ENCODE peak calls at places on chromosome 21, in eight cellular contexts. D is fibroblast of lung, T is ovary, A is MM.1S, K is BJ, W is left ventricle myocardium inferior, I is GM06990, V is fibroblast of mammary gland. Q is an unnamed sample.

GRCh38 chr21:41939391-41939790 is 14.4 kb downstream of the C2CD2 start:
- DNase-seq in K (no peak), D (no peak), I (no peak), W (no peak), A (no peak), T (no peak), V (no peak), Q (no peak)

GRCh38 chr21:43893536-43894205 is 28.6 kb downstream of the AGPAT3 start:
- DNase-seq in K (no peak), W (no peak), A (no peak), I (no peak), T (no peak), D (peak; percentile 27), V (peak; percentile 59), Q (peak; percentile 31)

GRCh38 chr21:29340228-29340627 is 41.5 kb downstream of the BACH1 start:
- DNase-seq in T (no peak), I (no peak), A (no peak), W (no peak), D (no peak), K (no peak), V (peak; percentile 37), Q (no peak)

GRCh38 chr21:45277101-45278045 is 10.3 kb downstream of the POFUT2 start:
- DNase-seq in D (no peak), T (peak; percentile 26), K (no peak), I (no peak), A (no peak), V (no peak), W (no peak), Q (no peak)

GRCh38 chr21:31781737-31782136 is 49.8 kb upstream of the SCAF4 start:
- DNase-seq in W (peak; percentile 33), T (peak; percentile 27), I (no peak), V (peak; percentile 83), D (peak; percentile 30), K (no peak), A (no peak), Q (peak; percentile 41)

GRCh38 chr21:46413365-46413696 is 45.4 kb upstream of the DIP2A start:
- DNase-seq in I (no peak), A (no peak), D (no peak), W (no peak), K (no peak), T (no peak), V (no peak), Q (peak; percentile 78)

GRCh38 chr21:43204638-43205037 is 35.8 kb downstream of the CRYAA start:
- DNase-seq in I (no peak), K (no peak), D (no peak), A (no peak), W (no peak), V (no peak), T (no peak), Q (no peak)

GRCh38 chr21:14095021-14095420 is 115.7 kb downstream of the LIPI start:
- DNase-seq in T (no peak), I (no peak), W (no peak), K (no peak), V (no peak), A (no peak), D (no peak), Q (no peak)

GRCh38 chr21:39867198-39867650 is at the start of gene PCP4:
- DNase-seq in A (peak; percentile 97), T (peak; percentile 28), W (no peak), I (no peak), D (peak; percentile 20), K (no peak), V (peak; percentile 20), Q (peak; percentile 60)

GRCh38 chr21:21373969-21374368 is 375.8 kb downstream of the NCAM2 start:
- DNase-seq in I (no peak), A (no peak), W (no peak), V (peak; percentile 10), D (no peak), K (no peak), T (no peak), Q (no peak)

GRCh38 chr21:41482980-41483379 is 25.0 kb downstream of the TMPRSS2 start:
- DNase-seq in K (no peak), T (no peak), I (no peak), W (no peak), A (no peak), D (no peak), V (no peak), Q (no peak)

GRCh38 chr21:35525443-35525842 is 476.3 kb upstream of the RUNX1 start:
- DNase-seq in V (peak; percentile 68), T (no peak), I (no peak), K (no peak), A (no peak), W (no peak), D (no peak), Q (peak; percentile 13)

GRCh38 chr21:21230672-21231071 is 232.5 kb downstream of the NCAM2 start:
- DNase-seq in V (peak; percentile 19), D (peak; percentile 25), A (peak; percentile 38), W (no peak), K (no peak), I (no peak), T (no peak), Q (peak; percentile 1)

GRCh38 chr21:27425574-27425973 is 458.7 kb upstream of the ADAMTS5 start:
- DNase-seq in V (peak; percentile 76), T (no peak), W (no peak), D (peak; percentile 55), K (no peak), A (no peak), I (no peak), Q (no peak)

GRCh38 chr21:43313221-43313938 is 113.6 kb downstream of the SIK1 start:
- DNase-seq in T (no peak), V (no peak), K (no peak), A (no peak), W (no peak), I (no peak), D (no peak), Q (no peak)

GRCh38 chr21:42865361-42866160 is 13.8 kb downstream of the WDR4 start:
- DNase-seq in W (peak; percentile 53), D (no peak), T (peak; percentile 56), V (no peak), I (no peak), A (no peak), K (no peak), Q (no peak)

GRCh38 chr21:42411891-42412635 is 8.4 kb downstream of the UBASH3A start:
- DNase-seq in K (no peak), D (peak; percentile 33), V (no peak), W (no peak), I (no peak), A (no peak), T (no peak), Q (peak; percentile 44)

GRCh38 chr21:46171996-46172862 is 12.0 kb downstream of the SPATC1L start:
- DNase-seq in K (no peak), V (no peak), T (peak; percentile 14), D (no peak), W (no peak), A (no peak), I (peak; percentile 38), Q (no peak)

DNA sequence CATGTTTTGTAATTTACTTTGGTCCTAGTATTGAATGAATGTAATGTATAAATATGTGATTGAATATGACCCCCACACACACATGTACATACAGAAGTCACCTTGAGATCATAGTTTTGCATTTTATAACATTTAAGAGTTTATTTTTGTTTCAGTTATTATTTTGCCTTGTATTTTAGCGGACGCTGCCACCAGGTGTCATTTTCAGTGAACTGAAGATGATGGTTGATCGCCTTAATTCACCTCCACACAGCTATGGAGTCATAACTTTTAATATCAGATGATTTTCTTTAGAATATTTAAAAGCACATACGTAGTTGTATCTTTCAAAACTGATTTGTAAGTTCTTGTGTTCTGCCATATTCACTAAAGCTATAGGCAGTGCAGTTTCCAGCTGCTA is 130.4 kb downstream of the DYRK1A start:
- DNase-seq in W (no peak), A (no peak), I (no peak), T (no peak), V (peak; percentile 25), K (no peak), D (no peak), Q (peak; percentile 23)
- TF ChIP-seq CTCF in W (peak; percentile 44), A (peak; percentile 43), I (peak; percentile 9), T (no peak), V (peak; percentile 7), K (peak; percentile 29), D (no peak), Q (peak; percentile 19)

GRCh38 chr21:38839683-38840286 is 34.1 kb downstream of the ETS2 start:
- DNase-seq in I (no peak), V (peak; percentile 97), W (no peak), A (no peak), T (no peak), K (peak; percentile 68), D (peak; percentile 94), Q (peak; percentile 90)
- H3K4me3 ChIP-seq in I (no peak overlapping the region), V (no peak overlapping the region), W (no peak overlapping the region), A (no peak overlapping the region), T (no peak overlapping the region), K (no peak overlapping the region), D (no peak overlapping the region), Q (no peak overlapping the region)

DNA sequence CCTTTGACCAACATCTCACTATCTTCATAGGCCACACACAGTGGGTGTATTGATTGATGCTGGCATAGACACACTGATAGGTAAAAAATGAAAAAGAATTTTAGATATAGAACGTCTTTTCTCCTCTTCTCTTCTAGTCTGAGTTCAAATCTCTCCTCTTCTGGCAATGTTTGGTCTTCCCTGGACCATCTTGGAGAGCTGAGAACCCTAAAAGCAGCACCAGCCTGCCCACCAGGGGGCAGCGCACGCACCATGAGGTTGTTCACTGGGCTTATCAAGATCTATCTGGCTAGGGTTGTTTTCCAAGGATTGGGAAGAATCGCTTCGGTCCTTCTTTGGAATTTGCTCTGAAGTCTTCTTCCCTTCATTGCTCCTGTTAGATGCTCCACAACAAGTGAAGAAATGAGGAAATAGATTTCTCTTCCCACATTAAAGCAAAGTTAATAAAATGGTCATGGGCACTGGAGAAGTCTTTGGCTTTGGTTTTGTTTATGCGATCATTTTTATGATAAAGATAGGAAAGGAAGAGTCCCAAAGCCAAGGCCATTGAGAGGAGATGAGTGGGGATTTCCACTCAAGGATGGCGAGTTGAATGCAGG is 104.0 kb upstream of the OLIG2 start:
- DNase-seq in I (no peak), W (no peak), A (peak; percentile 64), V (peak; percentile 33), K (no peak), D (no peak), T (no peak), Q (peak; percentile 11)
- TF ChIP-seq CTCF in I (peak; percentile 71), W (peak; percentile 40), A (peak; percentile 96), V (peak; percentile 65), K (peak; percentile 45), D (no peak), T (no peak), Q (peak; percentile 14)

GRCh38 chr21:37074195-37074510 is 1.1 kb downstream of the TTC3 start:
- DNase-seq in T (no peak), W (no peak), I (no peak), V (peak; percentile 18), D (no peak), K (no peak), A (no peak), Q (peak; percentile 27)

GRCh38 chr21:37074546-37074945 is 1.5 kb downstream of the TTC3 start:
- DNase-seq in A (no peak), V (peak; percentile 12), D (no peak), I (no peak), T (no peak), K (no peak), W (no peak), Q (peak; percentile 13)

GRCh38 chr21:37076087-37076486 is 3.0 kb downstream of the TTC3 start:
- DNase-seq in V (no peak), T (no peak), A (no peak), W (no peak), D (no peak), I (no peak), K (no peak), Q (no peak)

GRCh38 chr21:37073417-37074194 is 552 bp downstream of the TTC3 start:
- DNase-seq in I (peak; percentile 83), T (peak; percentile 80), A (peak; percentile 54), W (peak; percentile 53), V (peak; percentile 44), K (no peak), D (peak; percentile 63), Q (peak; percentile 39)

GRCh38 chr21:37075214-37075770 is 2.2 kb downstream of the TTC3 start:
- DNase-seq in V (no peak), I (no peak), D (no peak), T (no peak), K (no peak), W (no peak), A (no peak), Q (no peak)
- H3K4me3 ChIP-seq in V (no peak overlapping the region), I (no peak overlapping the region), D (no peak overlapping the region), T (no peak overlapping the region), K (no peak overlapping the region), W (no peak overlapping the region), A (no peak overlapping the region), Q (no peak overlapping the region)